ENCODE peak calls at places on chromosomes 4 and X, in four cellular contexts. B is tibial nerve, X is heart right ventricle, U is transverse colon. W is an unnamed sample. For H3K27me3, the result is how much of the 10 kb centered on the place peaks cover.

GRCh38 chr4:154626793-154627484 is 14.5 kb upstream of the FGG start:
- DNase-seq in B (no peak), X (peak), U (peak), W (peak)

GRCh38 chr4:2363056-2363719 is 55.3 kb downstream of the ZFYVE28 start:
- DNase-seq in B (no peak), X (no peak), U (no peak), W (no peak)

GRCh38 chr4:76459291-76459723 is 24.3 kb downstream of the SHROOM3 start:
- DNase-seq in B (no peak), X (no peak), U (no peak), W (no peak)

GRCh38 chrX:40095588-40096394 is 2.0 kb downstream of the BCOR start:
- DNase-seq in B (no peak), X (peak), U (no peak), W (no peak)

GRCh38 chr4:155632314-155632713 is 34.3 kb upstream of the GUCY1A1 start:
- DNase-seq in B (no peak), X (no peak), U (no peak), W (no peak)

GRCh38 chrX:21932277-21932996 is 8.1 kb upstream of the SMS start:
- DNase-seq in B (no peak), X (no peak), U (no peak), W (no peak)

GRCh38 chr4:165096776-165097175 is 15.9 kb downstream of the TMEM192 start:
- DNase-seq in B (no peak), X (no peak), U (no peak), W (no peak)

GRCh38 chr4:22029803-22030202 is 81.2 kb upstream of the KCNIP4 start:
- DNase-seq in B (no peak), X (no peak), U (no peak), W (no peak)

GRCh38 chrX:554271-554670 is 76.3 kb upstream of the SHOX start:
- DNase-seq in B (no peak), X (no peak), U (no peak), W (no peak)

GRCh38 chrX:72572248-72573157 is at the start of gene HDAC8:
- DNase-seq in B (peak), X (peak), U (peak), W (peak)

GRCh38 chrX:9195199-9195880 is 161.4 kb upstream of the FAM9B start:
- DNase-seq in B (no peak), X (no peak), U (no peak), W (no peak)

GRCh38 chrX:23901065-23901464 is 6.7 kb downstream of the APOO start:
- DNase-seq in B (no peak), X (no peak), U (no peak), W (no peak)

GRCh38 chr4:187541666-187542065 is 453.9 kb upstream of the ZFP42 start:
- DNase-seq in B (no peak), X (no peak), U (no peak), W (no peak)

GRCh38 chrX:41733939-41734338 is 10.0 kb downstream of the GPR82 start:
- DNase-seq in B (no peak), X (no peak), U (no peak), W (no peak)

GRCh38 chr4:136186650-136187049 is 1345.6 kb downstream of the PCDH18 start:
- DNase-seq in B (no peak), X (no peak), U (no peak), W (no peak)

GRCh38 chrX:144275403-144275802 is 391.5 kb downstream of the UBE2NL start:
- DNase-seq in B (no peak), X (no peak), U (no peak), W (no peak)

GRCh38 chrX:16639966-16640365 is 10.0 kb upstream of the S100G start:
- DNase-seq in B (no peak), X (no peak), U (no peak), W (no peak)

GRCh38 chrX:16633754-16634153 is 16.2 kb upstream of the S100G start:
- DNase-seq in B (no peak), X (no peak), U (no peak), W (no peak)

GRCh38 chrX:16638533-16638932 is 11.4 kb upstream of the S100G start:
- DNase-seq in B (no peak), X (no peak), U (no peak), W (no peak)

GRCh38 chrX:16640823-16641222 is 9.1 kb upstream of the S100G start:
- DNase-seq in B (no peak), X (no peak), U (no peak), W (no peak)

GRCh38 chrX:16635040-16635439 is 14.9 kb upstream of the S100G start:
- DNase-seq in B (no peak), X (no peak), U (no peak), W (no peak)
- H3K27me3 ChIP-seq in B (under half), X (under half), U (under half), W (under half)

DNA sequence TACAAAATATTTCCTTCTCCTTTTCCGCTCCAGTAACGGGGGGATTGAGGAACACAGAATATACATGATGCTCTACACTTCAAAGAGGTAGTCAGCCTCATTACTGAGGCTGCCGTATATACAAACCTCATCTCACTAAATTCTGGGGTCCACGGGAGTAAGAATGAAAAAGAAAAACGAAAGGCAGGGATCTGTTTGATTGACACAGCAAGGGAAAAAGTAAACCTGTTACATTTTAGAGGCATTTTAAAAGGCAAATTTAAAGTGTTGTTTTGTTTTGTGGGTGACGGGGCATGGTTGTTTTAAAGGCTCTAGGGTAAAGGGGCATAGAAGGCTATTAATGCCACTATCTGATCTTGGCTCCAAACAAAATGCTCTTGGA is 2.9 kb upstream of the PCDH10 start:
- DNase-seq in B (no peak), X (no peak), U (no peak), W (no peak)
- H3K27me3 ChIP-seq in B (under half), X (half or more), U (half or more), W (under half)

DNA sequence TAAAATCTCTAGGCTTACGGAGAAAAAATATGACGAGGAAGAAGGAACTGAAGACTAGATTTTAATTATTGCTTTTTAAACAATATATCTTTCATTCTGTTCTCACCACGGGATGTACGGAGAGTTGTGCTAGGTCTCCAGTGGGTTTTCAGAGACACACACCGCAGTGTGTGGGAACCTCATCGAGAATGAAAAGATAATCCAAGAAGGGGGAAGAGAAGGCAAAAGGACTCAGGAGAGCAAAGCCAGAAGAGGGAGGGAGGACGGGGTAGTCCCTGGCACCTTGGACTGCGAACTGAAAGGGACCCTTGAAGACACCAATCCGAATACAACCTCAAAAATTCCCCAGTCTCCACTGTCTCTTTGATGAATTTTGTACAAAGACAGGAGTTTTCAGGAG is 907 bp upstream of the LEF1 start:
- DNase-seq in B (no peak), X (no peak), U (no peak), W (no peak)
- H3K27me3 ChIP-seq in B (under half), X (half or more), U (half or more), W (under half)

GRCh38 chrX:133984857-133985163 is 584 bp downstream of the GPC3 start:
- DNase-seq in B (no peak), X (no peak), U (no peak), W (no peak)
- H3K27me3 ChIP-seq in B (under half), X (half or more), U (under half), W (under half)

DNA sequence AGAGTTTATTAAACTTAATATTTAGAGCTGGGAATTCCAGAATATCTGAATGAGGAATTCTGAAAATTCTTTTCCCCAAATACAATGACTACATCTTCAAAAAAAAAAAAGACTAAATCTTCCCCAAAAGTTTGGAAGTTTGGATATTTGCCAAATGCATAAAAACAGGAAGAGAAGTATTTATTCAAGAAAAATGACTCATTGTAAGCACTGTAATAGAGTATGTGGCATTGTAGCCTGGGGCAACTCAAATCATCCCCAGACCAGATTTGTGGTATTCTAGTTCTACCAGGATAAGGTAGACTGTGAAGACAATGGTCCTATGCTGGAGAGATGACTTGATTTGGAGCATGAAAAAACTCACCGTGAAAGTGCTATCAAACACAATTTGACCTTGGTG is 78.5 kb upstream of the PDHA2 start:
- DNase-seq in B (no peak), X (no peak), U (no peak), W (no peak)
- H3K27me3 ChIP-seq in B (under half), X (under half), U (under half), W (under half)